ENCODE peak calls at places on chromosomes 2 and 18, in four cellular contexts. R is HepG2, T is K562, V is GM12878. F is an unnamed sample.

GRCh38 chr2:202786792-202787191 is 84.8 kb downstream of the ICA1L start:
- DNase-seq in R (peak), T (no peak), V (no peak), F (no peak)

GRCh38 chr2:101533611-101534601 is 59.0 kb upstream of the RFX8 start:
- DNase-seq in R (no peak), T (no peak), V (no peak), F (no peak)

GRCh38 chr2:236663267-236663666 is 93.6 kb downstream of the ACKR3 start:
- DNase-seq in R (no peak), T (no peak), V (no peak), F (no peak)

GRCh38 chr2:47232738-47233415 is 77.8 kb upstream of the STPG4 start:
- DNase-seq in R (peak), T (no peak), V (no peak), F (peak)

GRCh38 chr2:112154246-112155110 is 16.3 kb downstream of the FBLN7 start:
- DNase-seq in R (no peak), T (no peak), V (no peak), F (no peak)

GRCh38 chr2:95315801-95316411 is 18.8 kb downstream of the KCNIP3 start:
- DNase-seq in R (no peak), T (no peak), V (no peak), F (peak)

GRCh38 chr2:15831150-15831549 is 109.2 kb upstream of the MYCN start:
- DNase-seq in R (no peak), T (no peak), V (no peak), F (no peak)

GRCh38 chr2:46298522-46299351 is 1.5 kb downstream of the EPAS1 start:
- DNase-seq in R (no peak), T (peak), V (no peak), F (peak)

GRCh38 chr2:207067476-207067875 is 98.3 kb downstream of the KLF7 start:
- DNase-seq in R (no peak), T (no peak), V (no peak), F (no peak)

GRCh38 chr2:49177194-49177593 is 22.9 kb upstream of the FSHR start:
- DNase-seq in R (no peak), T (no peak), V (no peak), F (no peak)

GRCh38 chr2:190535119-190535439 is 557 bp upstream of the NEMP2 start:
- DNase-seq in R (no peak), T (no peak), V (no peak), F (no peak)

GRCh38 chr2:88613921-88614320 is 13.3 kb downstream of the EIF2AK3 start:
- DNase-seq in R (no peak), T (no peak), V (no peak), F (no peak)

GRCh38 chr2:108490506-108491122 is 41.6 kb downstream of the GCC2 start:
- DNase-seq in R (no peak), T (no peak), V (no peak), F (no peak)

GRCh38 chr2:211800001-211800400 is 738.6 kb downstream of the ERBB4 start:
- DNase-seq in R (no peak), T (no peak), V (no peak), F (no peak)

GRCh38 chr18:23071285-23071684 is 64.0 kb upstream of the CABLES1 start:
- DNase-seq in R (no peak), T (no peak), V (peak), F (peak)

GRCh38 chr2:9950521-9951271 is 797 bp upstream of the GRHL1 start:
- DNase-seq in R (no peak), T (peak), V (no peak), F (no peak)
- TF ChIP-seq BHLHE40 in R (no peak), T (peak), V (peak), F (no peak)

DNA sequence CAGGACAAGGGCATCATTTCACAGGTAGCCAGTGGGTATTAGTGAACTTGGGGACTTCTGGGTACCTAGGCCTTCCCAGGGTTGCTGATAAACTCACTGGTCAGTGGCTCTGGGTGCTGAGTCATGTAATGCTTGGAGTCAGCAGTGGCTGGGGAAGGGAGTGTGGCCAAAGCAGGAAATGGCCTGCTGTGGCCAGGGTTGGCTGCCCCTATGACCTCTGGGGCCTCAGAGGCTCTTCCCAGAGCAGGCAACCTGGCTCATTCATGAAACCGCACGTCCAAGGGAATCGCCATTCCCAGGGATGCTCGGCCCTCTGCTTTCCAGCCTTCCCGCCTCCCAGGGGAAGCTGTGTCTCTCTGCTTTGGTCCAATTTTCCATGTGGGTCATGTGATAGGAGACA is 294.9 kb downstream of the DYSF start:
- DNase-seq in R (no peak), T (peak), V (no peak), F (peak)
- H3K4me2 ChIP-seq in R (no peak), T (no peak), V (no peak), F (no peak)

GRCh38 chr2:224379986-224380385 is 21.9 kb downstream of the FAM124B start:
- DNase-seq in R (no peak), T (no peak), V (no peak), F (no peak)

GRCh38 chr2:224378087-224379085 is 23.5 kb downstream of the FAM124B start:
- DNase-seq in R (no peak), T (no peak), V (no peak), F (no peak)

GRCh38 chr2:224379210-224379609 is 22.7 kb downstream of the FAM124B start:
- DNase-seq in R (no peak), T (no peak), V (no peak), F (no peak)

GRCh38 chr2:224382973-224383555 is 18.8 kb downstream of the FAM124B start:
- DNase-seq in R (no peak), T (peak), V (no peak), F (no peak)

DNA sequence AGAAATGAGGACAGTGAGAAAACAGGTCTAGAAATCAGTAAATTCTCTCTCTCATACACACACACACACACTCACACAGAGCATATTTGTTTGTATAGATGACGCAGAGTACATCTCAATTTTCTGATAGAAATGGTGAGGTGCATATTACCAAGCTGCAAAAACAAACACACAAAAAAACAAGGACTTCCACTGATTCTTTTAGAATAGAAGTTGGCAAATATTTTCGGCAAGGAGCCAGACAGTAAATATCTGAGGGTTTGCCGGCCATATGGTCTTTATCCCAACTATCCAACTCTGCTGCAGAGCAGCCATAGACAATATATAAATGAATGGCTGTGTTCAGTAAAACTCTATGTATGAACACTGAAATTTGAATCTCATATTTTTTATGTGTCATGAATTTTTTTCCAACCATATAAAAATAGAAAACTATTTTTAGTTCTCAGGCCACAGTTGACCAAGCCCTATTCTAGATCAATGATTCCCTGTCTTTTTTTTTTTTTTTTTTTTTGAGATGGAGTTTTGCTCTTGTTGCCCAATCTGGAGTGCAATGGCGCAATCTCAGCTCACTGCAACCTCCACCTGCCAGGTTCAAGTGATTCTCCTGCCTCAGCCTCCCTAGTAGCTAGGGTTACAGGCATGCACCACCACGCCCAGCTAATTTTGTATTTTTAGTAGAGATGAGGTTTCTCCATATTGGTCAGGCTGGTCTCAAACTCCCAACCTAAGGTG is 19.8 kb downstream of the FAM124B start:
- DNase-seq in R (no peak), T (no peak), V (no peak), F (no peak)
- TF ChIP-seq MXI1 in R (no peak), T (no peak), V (no peak), F (no peak)

GRCh38 chr18:59621027-59621426 is 76.2 kb downstream of the CCBE1 start:
- DNase-seq in R (no peak), T (no peak), V (no peak), F (peak)
- TF ChIP-seq BHLHE40 in R (no peak), T (no peak), V (no peak), F (no peak)

F was measured in IMR-90.